ENCODE peak calls at places on chromosomes 12 and 14, in six cellular contexts. A is A549, P is GM12878, I is HepG2, Z is K562, O is upper lobe of left lung. X is an unnamed sample.

GRCh38 chr14:100533647-100534485 is 53.4 kb downstream of the BEGAIN start:
- ATAC-seq in A (no peak), P (no peak), I (peak; percentile 50), Z (no peak), O (no peak), X (peak; percentile 7)

GRCh38 chr14:36495666-36496065 is 24.4 kb downstream of the NKX2-1 start:
- ATAC-seq in A (no peak), P (no peak), I (no peak), Z (no peak), O (no peak), X (no peak)

GRCh38 chr12:87259405-87259804 is 769.8 kb downstream of the C12orf50 start:
- ATAC-seq in A (no peak), P (no peak), I (no peak), Z (no peak), O (no peak), X (no peak)

GRCh38 chr12:93361159-93361919 is 16.4 kb upstream of the NUDT4 start:
- ATAC-seq in A (no peak), P (no peak), I (no peak), Z (no peak), O (no peak), X (peak; percentile 43)

GRCh38 chr12:120101182-120101581 is 15.4 kb downstream of the RAB35 start:
- ATAC-seq in A (no peak), P (peak; percentile 67), I (no peak), Z (no peak), O (no peak), X (peak; percentile 50)

GRCh38 chr14:105529506-105530445 is 3.4 kb downstream of the TMEM121 start:
- ATAC-seq in A (no peak), P (peak; percentile 12), I (peak; percentile 10), Z (no peak), O (no peak), X (no peak)

GRCh38 chr14:72715910-72716268 is 178.0 kb downstream of the DPF3 start:
- ATAC-seq in A (no peak), P (peak; percentile 8), I (no peak), Z (no peak), O (no peak), X (peak; percentile 17)

GRCh38 chr14:26841920-26842741 is 244.3 kb upstream of the NOVA1 start:
- ATAC-seq in A (peak; percentile 95), P (no peak), I (no peak), Z (peak; percentile 31), O (peak; percentile 94), X (peak; percentile 96)

GRCh38 chr12:55946553-55946952 is 15.6 kb downstream of the DGKA start:
- ATAC-seq in A (no peak), P (peak; percentile 97), I (no peak), Z (no peak), O (no peak), X (no peak)

GRCh38 chr12:131795064-131795463 is 33.1 kb upstream of the MMP17 start:
- ATAC-seq in A (peak; percentile 13), P (no peak), I (no peak), Z (no peak), O (peak; percentile 2), X (no peak)

GRCh38 chr14:91158091-91158790 is 44.4 kb downstream of the DGLUCY start:
- ATAC-seq in A (no peak), P (no peak), I (no peak), Z (no peak), O (peak; percentile 90), X (peak; percentile 76)

GRCh38 chr12:114013601-114014345 is 47.6 kb upstream of the RBM19 start:
- ATAC-seq in A (peak; percentile 51), P (no peak), I (no peak), Z (no peak), O (no peak), X (no peak)

GRCh38 chr12:32176606-32177005 is 70.0 kb downstream of the BICD1 start:
- ATAC-seq in A (no peak), P (no peak), I (no peak), Z (no peak), O (no peak), X (no peak)

GRCh38 chr12:93407283-93407962 is 29.7 kb downstream of the NUDT4 start:
- ATAC-seq in A (peak; percentile 16), P (no peak), I (peak; percentile 46), Z (peak; percentile 5), O (no peak), X (no peak)

GRCh38 chr12:118655588-118655987 is 279.2 kb downstream of the SUDS3 start:
- ATAC-seq in A (no peak), P (no peak), I (peak; percentile 48), Z (no peak), O (no peak), X (no peak)

GRCh38 chr12:70637286-70637685 is at the start of gene PTPRB:
- ATAC-seq in A (no peak), P (no peak), I (no peak), Z (no peak), O (no peak), X (no peak)

GRCh38 chr12:47207829-47208248 is 128.1 kb upstream of the AMIGO2 start:
- ATAC-seq in A (no peak), P (peak; percentile 84), I (no peak), Z (peak; percentile 14), O (no peak), X (no peak)

GRCh38 chr12:4421590-4422031 is 24.0 kb downstream of the FGF6 start:
- ATAC-seq in A (peak; percentile 84), P (peak; percentile 69), I (peak; percentile 72), Z (peak; percentile 69), O (no peak), X (no peak)

GRCh38 chr12:16184691-16185090 is 92.8 kb downstream of the SLC15A5 start:
- ATAC-seq in A (no peak), P (no peak), I (no peak), Z (no peak), O (no peak), X (no peak)

GRCh38 chr14:22502551-22502950 is 86.5 kb downstream of the DAD1 start:
- ATAC-seq in A (no peak), P (no peak), I (no peak), Z (no peak), O (no peak), X (peak; percentile 21)

GRCh38 chr14:60169722-60170121 is 4.5 kb upstream of the DHRS7 start:
- ATAC-seq in A (no peak), P (no peak), I (no peak), Z (no peak), O (no peak), X (no peak)

GRCh38 chr14:100621806-100622205 is 34.6 kb upstream of the BEGAIN start:
- ATAC-seq in A (peak; percentile 57), P (peak; percentile 47), I (no peak), Z (peak; percentile 100), O (no peak), X (no peak)

GRCh38 chr12:108820700-108821406 is 36.5 kb downstream of the SSH1 start:
- ATAC-seq in A (no peak), P (no peak), I (no peak), Z (peak; percentile 17), O (no peak), X (no peak)

GRCh38 chr12:131783915-131784541 is 44.2 kb upstream of the MMP17 start:
- ATAC-seq in A (peak; percentile 78), P (peak; percentile 93), I (no peak), Z (peak; percentile 59), O (no peak), X (no peak)

GRCh38 chr12:49901026-49901425 is 2.7 kb downstream of the FAIM2 start:
- ATAC-seq in A (no peak), P (no peak), I (no peak), Z (no peak), O (no peak), X (no peak)

GRCh38 chr14:68219407-68219806 is 399.8 kb downstream of the RAD51B start:
- ATAC-seq in A (no peak), P (no peak), I (no peak), Z (no peak), O (no peak), X (no peak)

GRCh38 chr14:100250732-100251465 is 12.0 kb downstream of the YY1 start:
- ATAC-seq in A (no peak), P (no peak), I (no peak), Z (no peak), O (no peak), X (no peak)

GRCh38 chr12:53098354-53098981 is 1.0 kb downstream of the IGFBP6 start:
- ATAC-seq in A (peak; percentile 61), P (peak; percentile 1), I (no peak), Z (peak; percentile 32), O (no peak), X (peak; percentile 32)

GRCh38 chr12:56988207-56988739 is 18.1 kb downstream of the ZBTB39 start:
- ATAC-seq in A (no peak), P (no peak), I (no peak), Z (peak; percentile 87), O (no peak), X (no peak)

GRCh38 chr12:10363922-10364838 is 25.7 kb downstream of the KLRK1 start:
- ATAC-seq in A (peak; percentile 82), P (peak; percentile 95), I (peak; percentile 86), Z (peak; percentile 76), O (peak; percentile 84), X (peak; percentile 73)
- H3K4me3 ChIP-seq in A (peak overlapping the region; percentile 54), P (peak overlapping the region; percentile 72), I (peak overlapping the region; percentile 82), Z (peak overlapping the region; percentile 65), O (peak overlapping the region; percentile 57), X (peak overlapping the region; percentile 69)

DNA sequence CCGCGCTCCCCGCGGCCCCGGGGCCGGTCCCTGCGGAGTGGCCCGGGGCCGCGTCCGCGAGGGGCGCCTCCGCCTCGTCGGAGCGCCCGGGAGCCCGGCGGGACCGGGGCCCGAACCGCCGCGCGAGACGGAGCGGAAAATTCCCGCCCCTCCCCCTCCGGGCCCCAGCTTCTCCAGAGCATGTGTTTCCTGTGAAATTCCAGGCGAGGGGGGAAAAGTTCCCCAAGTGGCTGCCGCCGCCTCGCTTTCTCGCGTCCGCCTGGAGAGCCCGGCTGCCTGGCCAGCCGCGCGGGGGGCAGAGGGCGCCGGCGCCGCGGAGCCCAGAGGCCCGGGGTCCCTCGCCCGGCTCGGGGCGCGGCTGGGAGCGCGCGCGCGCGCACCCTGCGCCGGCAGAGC is 886 bp downstream of the CACNA1C start:
- ATAC-seq in A (no peak), P (no peak), I (no peak), Z (no peak), O (no peak), X (peak; percentile 8)
- TF ChIP-seq EP300 in A (no peak), P (no peak), I (no peak), Z (no peak), O (no peak), X (no peak)

GRCh38 chr12:115305275-115305674 is 621.3 kb upstream of the TBX3 start:
- ATAC-seq in A (no peak), P (no peak), I (no peak), Z (no peak), O (no peak), X (no peak)

GRCh38 chr12:115312901-115313300 is 628.9 kb upstream of the TBX3 start:
- ATAC-seq in A (no peak), P (no peak), I (no peak), Z (no peak), O (no peak), X (no peak)

GRCh38 chr12:115305867-115306266 is 621.9 kb upstream of the TBX3 start:
- ATAC-seq in A (no peak), P (no peak), I (no peak), Z (no peak), O (no peak), X (no peak)

GRCh38 chr12:115306380-115306779 is 622.4 kb upstream of the TBX3 start:
- ATAC-seq in A (no peak), P (no peak), I (no peak), Z (no peak), O (no peak), X (no peak)

GRCh38 chr12:115308918-115309317 is 624.9 kb upstream of the TBX3 start:
- ATAC-seq in A (no peak), P (no peak), I (no peak), Z (no peak), O (no peak), X (no peak)
- H3K4me1 ChIP-seq in A (peaks cover 15% of the 10 kb centered on the region), P (no peaks in the 10 kb centered on the region), I (peaks cover 39% of the 10 kb centered on the region), Z (no peaks in the 10 kb centered on the region), O (no peaks in the 10 kb centered on the region), X (no peaks in the 10 kb centered on the region)

GRCh38 chr14:75188520-75189267 is 12.3 kb upstream of the TMED10 start:
- ATAC-seq in A (no peak), P (peak; percentile 68), I (no peak), Z (no peak), O (peak; percentile 63), X (peak; percentile 68)
- H3K4me3 ChIP-seq in A (no peak overlapping the region), P (no peak overlapping the region), I (no peak overlapping the region), Z (no peak overlapping the region), O (no peak overlapping the region), X (no peak overlapping the region)